ENCODE peak calls at places on chromosomes 16 and 17, in nine cellular contexts. A is H9, C is endodermal cell, M is fibroblast of lung, W is mammary epithelial cell, Z is PC-3, H is H1, L is neuronal stem cell, E is neural progenitor cell. G is an unnamed sample. For H3K4me1 and H3K9me3, the result is how much of the 10 kb centered on the place peaks cover.

GRCh38 chr17:80879723-80880649 is 111.7 kb upstream of the CHMP6 start:
- DNase-seq in M (no peak), C (no peak), E (no peak), H (no peak), Z (no peak), A (no peak), W (no peak), L (no peak), G (no peak)

GRCh38 chr17:40480501-40481003 is 20.9 kb downstream of the TNS4 start:
- DNase-seq in A (peak), C (peak), E (no peak), H (no peak), W (peak), M (peak), L (no peak), Z (peak), G (peak)

GRCh38 chr17:11901901-11902300 is 95.4 kb downstream of the ZNF18 start:
- DNase-seq in W (no peak), L (no peak), M (no peak), C (peak), A (no peak), H (no peak), E (no peak), Z (no peak), G (no peak)

GRCh38 chr16:69831212-69832123 is 69.3 kb downstream of the WWP2 start:
- DNase-seq in C (no peak), Z (peak), L (no peak), M (no peak), E (no peak), A (no peak), H (no peak), W (no peak), G (no peak)

GRCh38 chr16:67198238-67198734 is 645 bp upstream of the ELMO3 start:
- DNase-seq in W (peak), E (peak), A (peak), Z (peak), C (peak), H (peak), L (no peak), M (peak), G (peak)

GRCh38 chr17:82978354-82978753 is 101.1 kb upstream of the METRNL start:
- DNase-seq in W (no peak), M (no peak), L (no peak), A (no peak), H (no peak), Z (no peak), C (no peak), E (no peak), G (no peak)

GRCh38 chr17:77602062-77602746 is 356.3 kb upstream of the TNRC6C start:
- DNase-seq in H (peak), W (peak), E (no peak), C (no peak), L (no peak), M (peak), A (peak), Z (no peak), G (no peak)

GRCh38 chr17:164536-165235 is 16.8 kb downstream of the DOC2B start:
- DNase-seq in E (peak), A (peak), M (peak), C (peak), H (peak), Z (peak), W (peak), L (peak), G (peak)

GRCh38 chr17:28033972-28034714 is 8.3 kb upstream of the NLK start:
- DNase-seq in H (no peak), E (no peak), Z (peak), C (peak), A (no peak), M (peak), W (peak), L (no peak), G (no peak)

GRCh38 chr16:57374067-57374534 is 1.8 kb downstream of the CX3CL1 start:
- DNase-seq in M (no peak), W (peak), C (no peak), H (no peak), E (no peak), A (no peak), Z (no peak), L (no peak), G (no peak)

GRCh38 chr17:76011951-76012350 is 11.3 kb downstream of the CDK3 start:
- DNase-seq in A (no peak), M (no peak), H (no peak), C (no peak), Z (no peak), W (no peak), E (no peak), L (no peak), G (no peak)
- H3K4me1 ChIP-seq in A (under half), M (under half), H (under half), C (under half), Z (under half), W (under half), E (under half), L (under half), G (under half)

GRCh38 chr17:45316271-45317112 is at the start of gene MAP3K14:
- DNase-seq in L (no peak), W (peak), E (peak), M (peak), A (peak), H (peak), Z (peak), C (peak), G (peak)

GRCh38 chr17:45320349-45320930 is 3.6 kb upstream of the MAP3K14 start:
- DNase-seq in Z (peak), C (no peak), A (no peak), H (no peak), M (peak), W (peak), L (no peak), E (no peak), G (no peak)

GRCh38 chr17:45319239-45319703 is 2.5 kb upstream of the MAP3K14 start:
- DNase-seq in Z (peak), M (peak), H (no peak), E (no peak), L (no peak), A (no peak), W (peak), C (peak), G (peak)

GRCh38 chr17:45317113-45317820 is 447 bp upstream of the MAP3K14 start:
- DNase-seq in C (peak), L (peak), W (peak), E (peak), M (peak), A (peak), H (peak), Z (peak), G (peak)

GRCh38 chr17:45318561-45319230 is 1.9 kb upstream of the MAP3K14 start:
- DNase-seq in M (no peak), H (no peak), C (peak), E (no peak), W (peak), Z (peak), L (no peak), A (no peak), G (peak)
- H3K9ac ChIP-seq in M (no peak), H (no peak), C (no peak), E (no peak), W (peak), Z (peak), L (no peak), A (no peak), G (no peak)

GRCh38 chr16:58848662-58849002 is 114.5 kb upstream of the GOT2 start:
- DNase-seq in M (no peak), A (no peak), C (peak), Z (no peak), W (no peak), E (no peak), L (no peak), H (no peak), G (no peak)
- H3K9me3 ChIP-seq in M (under half), A (under half), C (under half), Z (under half), W (under half), E (under half), L (under half), H (under half), G (under half)

GRCh38 chr17:46175891-46176290 is 17.3 kb downstream of the KANSL1 start:
- DNase-seq in M (no peak), Z (no peak), L (no peak), H (no peak), A (no peak), W (no peak), C (no peak), E (no peak), G (no peak)

GRCh38 chr17:46178550-46179198 is 14.6 kb downstream of the KANSL1 start:
- DNase-seq in W (no peak), Z (peak), C (no peak), A (no peak), M (peak), E (no peak), L (no peak), H (no peak), G (no peak)

GRCh38 chr17:46173153-46173552 is 20.1 kb downstream of the KANSL1 start:
- DNase-seq in C (no peak), H (no peak), W (no peak), E (no peak), L (no peak), Z (no peak), M (no peak), A (no peak), G (no peak)

GRCh38 chr17:46179375-46179999 is 13.7 kb downstream of the KANSL1 start:
- DNase-seq in A (peak), C (no peak), Z (no peak), L (no peak), W (no peak), E (no peak), M (no peak), H (no peak), G (no peak)

DNA sequence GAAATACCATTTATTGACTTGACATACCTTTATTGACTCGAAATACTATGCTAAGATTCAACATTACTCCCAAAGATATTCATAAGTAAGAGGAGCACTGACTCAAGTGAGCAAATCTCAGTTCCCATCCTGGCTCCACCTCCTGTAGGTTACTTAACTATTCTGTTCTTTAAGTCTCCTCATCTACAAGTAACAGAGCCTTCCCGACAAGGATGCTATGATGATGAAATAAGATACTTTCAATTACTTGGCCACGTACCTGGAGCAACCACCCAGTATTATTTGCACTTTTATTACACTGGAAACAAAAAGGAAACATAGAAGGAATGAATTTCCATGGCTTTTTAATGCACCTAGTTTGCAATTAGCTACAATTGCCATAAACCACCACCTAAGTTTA is 16.3 kb downstream of the KANSL1 start:
- DNase-seq in L (no peak), E (no peak), W (no peak), Z (no peak), A (no peak), M (no peak), C (no peak), H (no peak), G (no peak)
- H3K4me1 ChIP-seq in L (under half), E (under half), W (under half), Z (under half), A (under half), M (under half), C (under half), H (under half), G (under half)

DNA sequence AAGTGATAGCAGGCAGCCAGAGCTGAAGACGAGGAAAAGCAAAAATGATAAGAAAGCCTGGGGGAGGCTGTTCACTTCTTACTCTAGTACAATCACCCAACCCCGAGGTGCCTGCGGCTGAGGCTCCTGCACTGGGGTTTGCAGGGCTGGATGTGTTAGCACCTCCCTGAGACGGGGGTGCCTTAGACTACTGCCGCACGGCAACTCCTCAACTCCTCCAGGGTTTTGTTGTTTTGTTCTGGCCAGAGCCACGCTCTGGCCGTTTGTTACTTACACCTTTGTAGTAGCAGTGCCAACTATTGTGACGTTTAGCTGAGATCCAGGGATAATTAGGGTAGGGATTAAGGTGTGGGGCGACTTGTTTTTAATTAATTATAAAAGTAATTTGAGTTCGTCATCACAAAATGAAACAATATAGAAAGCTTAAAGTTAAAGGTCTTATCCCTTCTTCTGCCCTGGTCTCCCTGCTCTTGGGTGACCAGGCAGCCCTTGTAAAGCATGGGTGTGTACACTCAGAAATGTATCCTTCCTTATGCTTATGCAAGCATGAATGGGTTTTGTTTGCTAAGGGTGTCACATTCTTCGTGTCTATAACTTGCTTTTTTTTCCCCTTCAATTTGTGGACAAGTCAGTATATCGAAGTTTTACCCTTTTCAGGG is 51.3 kb downstream of the LDHD start:
- DNase-seq in C (no peak), W (no peak), Z (peak), M (no peak), E (no peak), A (no peak), L (no peak), H (no peak), G (peak)
- H3K9ac ChIP-seq in C (no peak), W (no peak), Z (peak), M (no peak), E (no peak), A (no peak), L (no peak), H (no peak), G (peak)

GRCh38 chr17:22512506-22512905 is 820.2 kb downstream of the KCNJ18 start:
- DNase-seq in M (no peak), H (no peak), Z (no peak), E (no peak), W (no peak), L (no peak), C (no peak), A (no peak), G (no peak)

GRCh38 chr17:22512997-22513538 is 820.7 kb downstream of the KCNJ18 start:
- DNase-seq in C (no peak), W (no peak), A (no peak), H (no peak), Z (no peak), E (no peak), M (no peak), L (no peak), G (no peak)

GRCh38 chr17:22510504-22510903 is 818.2 kb downstream of the KCNJ18 start:
- DNase-seq in L (no peak), C (no peak), Z (no peak), H (no peak), W (no peak), M (no peak), E (no peak), A (no peak), G (no peak)

GRCh38 chr17:22511431-22511830 is 819.1 kb downstream of the KCNJ18 start:
- DNase-seq in M (no peak), Z (no peak), E (no peak), A (no peak), H (no peak), W (no peak), L (no peak), C (no peak), G (no peak)

GRCh38 chr17:22512057-22512456 is 819.7 kb downstream of the KCNJ18 start:
- DNase-seq in H (no peak), C (no peak), W (no peak), E (no peak), Z (no peak), A (no peak), M (no peak), L (no peak), G (no peak)
- H3K9me3 ChIP-seq in H (under half), C (under half), W (under half), E (under half), Z (under half), A (half or more), M (under half), L (under half), G (under half)

GRCh38 chr17:15776871-15777270 is 44.8 kb downstream of the TBC1D26 start:
- DNase-seq in L (no peak), M (no peak), C (no peak), H (no peak), E (no peak), A (no peak), Z (no peak), W (no peak), G (no peak)

GRCh38 chr17:15777717-15778116 is 45.6 kb downstream of the TBC1D26 start:
- DNase-seq in L (no peak), E (no peak), W (no peak), Z (no peak), C (no peak), H (no peak), A (no peak), M (no peak), G (no peak)

GRCh38 chr17:15779119-15779518 is 47.0 kb downstream of the TBC1D26 start:
- DNase-seq in H (no peak), Z (no peak), C (no peak), M (no peak), L (no peak), E (no peak), A (no peak), W (no peak), G (no peak)

GRCh38 chr17:15780188-15780587 is 48.1 kb downstream of the TBC1D26 start:
- DNase-seq in C (no peak), W (no peak), Z (no peak), A (no peak), M (no peak), E (no peak), H (no peak), L (no peak), G (no peak)

GRCh38 chr17:15777297-15777696 is 45.2 kb downstream of the TBC1D26 start:
- DNase-seq in W (no peak), L (no peak), Z (no peak), A (no peak), M (no peak), H (no peak), E (no peak), C (no peak), G (no peak)
- H3K4me1 ChIP-seq in W (under half), L (under half), Z (under half), A (under half), M (under half), H (under half), E (under half), C (under half), G (under half)